ENCODE peak calls at places on chromosome 7, in five cellular contexts. One of them, this sample, is unnamed.

GRCh38 chr7:88239852-88240251 is 20.0 kb upstream of the SRI start:
- DNase-seq in H1: no peak
- DNase-seq in K562: no peak
- DNase-seq in HepG2: no peak
- DNase-seq in GM12878: no peak
- DNase-seq in this sample: no peak

GRCh38 chr7:114209968-114210367 is 204.6 kb upstream of the FOXP2 start:
- DNase-seq in H1: no peak
- DNase-seq in K562: no peak
- DNase-seq in HepG2: no peak
- DNase-seq in GM12878: no peak
- DNase-seq in this sample: no peak

GRCh38 chr7:151008511-151009323 is 15.6 kb downstream of the ATG9B start:
- DNase-seq in H1: peak; percentile 75
- DNase-seq in K562: peak; percentile 97
- DNase-seq in HepG2: peak; percentile 47
- DNase-seq in GM12878: peak; percentile 39
- DNase-seq in this sample: peak; percentile 80

GRCh38 chr7:136023134-136023869 is 46.1 kb upstream of the MTPN start:
- DNase-seq in H1: no peak
- DNase-seq in K562: no peak
- DNase-seq in HepG2: no peak
- DNase-seq in GM12878: no peak
- DNase-seq in this sample: no peak

GRCh38 chr7:34748244-34749039 is 90.4 kb downstream of the NPSR1 start:
- DNase-seq in H1: no peak
- DNase-seq in K562: no peak
- DNase-seq in HepG2: peak; percentile 99
- DNase-seq in GM12878: no peak
- DNase-seq in this sample: peak; percentile 19

GRCh38 chr7:66055321-66055956 is 20.2 kb upstream of the ASL start:
- DNase-seq in H1: no peak
- DNase-seq in K562: no peak
- DNase-seq in HepG2: no peak
- DNase-seq in GM12878: peak; percentile 41
- DNase-seq in this sample: no peak

GRCh38 chr7:116434820-116435341 is 64.7 kb upstream of the CAV2 start:
- DNase-seq in H1: no peak
- DNase-seq in K562: no peak
- DNase-seq in HepG2: no peak
- DNase-seq in GM12878: no peak
- DNase-seq in this sample: no peak

GRCh38 chr7:92797693-92798092 is 38.7 kb downstream of the CDK6 start:
- DNase-seq in H1: no peak
- DNase-seq in K562: no peak
- DNase-seq in HepG2: no peak
- DNase-seq in GM12878: no peak
- DNase-seq in this sample: no peak

GRCh38 chr7:24757799-24758275 is 573 bp upstream of the GSDME start:
- DNase-seq in H1: no peak
- DNase-seq in K562: no peak
- DNase-seq in HepG2: peak; percentile 18
- DNase-seq in GM12878: no peak
- DNase-seq in this sample: peak; percentile 33

GRCh38 chr7:128398016-128398840 is 11.6 kb downstream of the IMPDH1 start:
- DNase-seq in H1: no peak
- DNase-seq in K562: peak; percentile 73
- DNase-seq in HepG2: no peak
- DNase-seq in GM12878: no peak
- DNase-seq in this sample: peak; percentile 90

GRCh38 chr7:1809601-1810258 is 139.7 kb downstream of the ELFN1 start:
- DNase-seq in H1: no peak
- DNase-seq in K562: no peak
- DNase-seq in HepG2: no peak
- DNase-seq in GM12878: no peak
- DNase-seq in this sample: no peak

GRCh38 chr7:130461256-130461655 is 20.4 kb upstream of the CEP41 start:
- DNase-seq in H1: no peak
- DNase-seq in K562: no peak
- DNase-seq in HepG2: no peak
- DNase-seq in GM12878: no peak
- DNase-seq in this sample: no peak

GRCh38 chr7:45863715-45864114 is 9.2 kb downstream of the CCDC201 start:
- DNase-seq in H1: no peak
- DNase-seq in K562: no peak
- DNase-seq in HepG2: peak; percentile 23
- DNase-seq in GM12878: no peak
- DNase-seq in this sample: no peak

GRCh38 chr7:45573636-45574470 is at the start of gene ADCY1:
- DNase-seq in H1: no peak
- DNase-seq in K562: peak; percentile 83
- DNase-seq in HepG2: no peak
- DNase-seq in GM12878: no peak
- DNase-seq in this sample: peak; percentile 99

GRCh38 chr7:47454961-47455871 is 126.7 kb downstream of the TNS3 start:
- DNase-seq in H1: no peak
- DNase-seq in K562: no peak
- DNase-seq in HepG2: no peak
- DNase-seq in GM12878: no peak
- DNase-seq in this sample: no peak

GRCh38 chr7:90669492-90669891 is 73.4 kb downstream of the CDK14 start:
- DNase-seq in H1: no peak
- DNase-seq in K562: no peak
- DNase-seq in HepG2: no peak
- DNase-seq in GM12878: no peak
- DNase-seq in this sample: no peak

GRCh38 chr7:5424689-5425506 is 1.3 kb upstream of the TNRC18 start:
- DNase-seq in H1: no peak
- DNase-seq in K562: peak; percentile 13
- DNase-seq in HepG2: peak; percentile 70
- DNase-seq in GM12878: no peak
- DNase-seq in this sample: no peak

GRCh38 chr7:1961776-1962276 is 270.9 kb downstream of the MAD1L1 start:
- DNase-seq in H1: no peak
- DNase-seq in K562: no peak
- DNase-seq in HepG2: no peak
- DNase-seq in GM12878: peak; percentile 64
- DNase-seq in this sample: no peak

GRCh38 chr7:151387161-151388006 is 22.5 kb downstream of the WDR86 start:
- DNase-seq in H1: no peak
- DNase-seq in K562: no peak
- DNase-seq in HepG2: no peak
- DNase-seq in GM12878: no peak
- DNase-seq in this sample: no peak

GRCh38 chr7:79050592-79050991 is 402.9 kb downstream of the MAGI2 start:
- DNase-seq in H1: no peak
- DNase-seq in K562: no peak
- DNase-seq in HepG2: no peak
- DNase-seq in GM12878: no peak
- DNase-seq in this sample: no peak

GRCh38 chr7:47045169-47045568 is 536.7 kb downstream of the TNS3 start:
- DNase-seq in H1: no peak
- DNase-seq in K562: no peak
- DNase-seq in HepG2: no peak
- DNase-seq in GM12878: no peak
- DNase-seq in this sample: no peak

GRCh38 chr7:22173884-22174573 is 182.9 kb downstream of the RAPGEF5 start:
- DNase-seq in H1: no peak
- DNase-seq in K562: peak; percentile 17
- DNase-seq in HepG2: no peak
- DNase-seq in GM12878: peak; percentile 58
- DNase-seq in this sample: no peak

DNA sequence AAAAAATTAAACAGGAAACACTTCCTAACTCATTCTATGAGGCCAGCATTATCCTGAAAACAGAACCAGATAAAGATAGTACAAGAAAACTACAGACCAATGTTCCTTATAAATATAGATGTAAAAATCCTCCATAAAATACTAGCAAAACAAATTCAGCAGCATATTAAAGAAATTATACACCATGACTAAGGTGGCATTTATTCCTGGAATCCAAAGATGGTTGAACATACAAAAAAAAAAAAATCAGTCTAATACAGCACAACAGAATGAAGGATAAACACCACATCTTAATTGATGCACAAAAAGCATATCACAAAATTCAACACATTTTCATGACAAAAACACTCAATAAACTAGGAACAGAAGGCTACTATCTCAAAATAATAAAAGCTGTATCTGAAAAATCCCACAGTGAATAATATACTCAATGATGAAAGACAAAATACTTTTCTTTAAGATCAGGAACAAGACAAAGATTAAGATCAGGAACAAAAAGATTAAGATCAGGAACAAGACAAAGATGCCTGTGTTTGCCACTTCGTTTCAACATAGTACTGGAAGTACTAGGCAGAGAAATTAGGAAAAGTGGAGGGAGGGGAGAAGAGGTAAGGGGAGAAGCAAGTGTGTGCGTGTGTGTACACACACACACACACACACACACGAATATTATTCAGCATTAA is 95.6 kb downstream of the SNX13 start:
- DNase-seq in H1: no peak
- DNase-seq in K562: no peak
- DNase-seq in HepG2: no peak
- DNase-seq in GM12878: no peak
- DNase-seq in this sample: no peak
- TF ChIP-seq GABPA in H1: no peak
- TF ChIP-seq GABPA in K562: no peak
- TF ChIP-seq GABPA in HepG2: no peak
- TF ChIP-seq GABPA in GM12878: no peak
- TF ChIP-seq GABPA in this sample: no peak

GRCh38 chr7:155258233-155258575 is 39.5 kb upstream of the INSIG1 start:
- DNase-seq in H1: no peak
- DNase-seq in K562: no peak
- DNase-seq in HepG2: no peak
- DNase-seq in GM12878: no peak
- DNase-seq in this sample: no peak
- TF ChIP-seq SIN3A in H1: no peak
- TF ChIP-seq SIN3A in K562: no peak
- TF ChIP-seq SIN3A in HepG2: no peak
- TF ChIP-seq SIN3A in GM12878: no peak
- TF ChIP-seq SIN3A in this sample: no peak

DNA sequence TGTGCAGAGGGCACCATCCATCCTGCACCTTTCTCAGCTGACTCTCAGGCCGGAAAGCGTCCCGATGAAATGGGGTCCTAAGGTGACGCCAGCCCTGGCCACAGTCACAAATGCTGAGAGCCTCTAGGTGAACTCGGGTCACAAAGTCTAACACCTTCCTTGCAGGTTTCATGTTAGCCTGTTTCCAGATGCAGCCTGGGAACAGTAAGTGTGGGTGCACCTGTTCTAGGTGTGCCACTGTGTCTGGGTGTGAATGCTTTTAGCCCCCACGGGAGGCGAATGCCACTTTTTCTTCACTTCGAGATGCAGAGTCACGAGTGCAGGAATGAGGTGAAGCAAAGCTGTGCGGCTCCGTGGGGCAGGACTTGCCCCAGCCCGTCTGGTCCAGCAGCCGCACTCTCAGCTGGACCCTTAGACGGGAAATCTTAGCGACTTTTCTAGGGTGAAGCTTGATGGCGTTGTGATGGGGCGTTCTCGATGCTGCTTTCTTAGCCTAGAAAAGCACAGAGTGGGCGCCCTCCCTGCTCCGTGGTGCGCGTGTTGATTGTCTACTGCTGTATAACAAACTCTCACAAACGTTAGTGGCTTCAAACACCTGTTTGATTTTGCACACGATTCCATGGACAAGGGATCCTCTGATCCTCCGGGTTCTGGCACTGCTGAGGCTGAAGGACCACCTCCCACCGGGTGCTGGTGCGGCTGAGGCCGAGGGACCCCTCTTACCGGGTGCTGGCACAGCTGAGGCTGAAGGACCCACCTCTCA is 13.6 kb upstream of the VIPR2 start:
- DNase-seq in H1: no peak
- DNase-seq in K562: no peak
- DNase-seq in HepG2: no peak
- DNase-seq in GM12878: no peak
- DNase-seq in this sample: peak; percentile 23
- TF ChIP-seq GABPA in H1: no peak
- TF ChIP-seq GABPA in K562: no peak
- TF ChIP-seq GABPA in HepG2: no peak
- TF ChIP-seq GABPA in GM12878: no peak
- TF ChIP-seq GABPA in this sample: no peak

GRCh38 chr7:95867309-95867708 is 95.0 kb downstream of the DYNC1I1 start:
- DNase-seq in H1: no peak
- DNase-seq in K562: no peak
- DNase-seq in HepG2: no peak
- DNase-seq in GM12878: no peak
- DNase-seq in this sample: no peak

GRCh38 chr7:95871896-95872295 is 99.5 kb downstream of the DYNC1I1 start:
- DNase-seq in H1: no peak
- DNase-seq in K562: no peak
- DNase-seq in HepG2: no peak
- DNase-seq in GM12878: no peak
- DNase-seq in this sample: no peak

GRCh38 chr7:95874129-95874528 is 101.8 kb downstream of the DYNC1I1 start:
- DNase-seq in H1: no peak
- DNase-seq in K562: no peak
- DNase-seq in HepG2: no peak
- DNase-seq in GM12878: no peak
- DNase-seq in this sample: no peak

GRCh38 chr7:95874541-95875265 is 102.3 kb downstream of the DYNC1I1 start:
- DNase-seq in H1: no peak
- DNase-seq in K562: no peak
- DNase-seq in HepG2: no peak
- DNase-seq in GM12878: no peak
- DNase-seq in this sample: no peak

GRCh38 chr7:95871078-95871848 is 98.9 kb downstream of the DYNC1I1 start:
- DNase-seq in H1: no peak
- DNase-seq in K562: peak; percentile 49
- DNase-seq in HepG2: peak; percentile 43
- DNase-seq in GM12878: no peak
- DNase-seq in this sample: peak; percentile 67
- TF ChIP-seq SIN3A in H1: no peak
- TF ChIP-seq SIN3A in K562: no peak
- TF ChIP-seq SIN3A in HepG2: no peak
- TF ChIP-seq SIN3A in GM12878: no peak
- TF ChIP-seq SIN3A in this sample: no peak

DNA sequence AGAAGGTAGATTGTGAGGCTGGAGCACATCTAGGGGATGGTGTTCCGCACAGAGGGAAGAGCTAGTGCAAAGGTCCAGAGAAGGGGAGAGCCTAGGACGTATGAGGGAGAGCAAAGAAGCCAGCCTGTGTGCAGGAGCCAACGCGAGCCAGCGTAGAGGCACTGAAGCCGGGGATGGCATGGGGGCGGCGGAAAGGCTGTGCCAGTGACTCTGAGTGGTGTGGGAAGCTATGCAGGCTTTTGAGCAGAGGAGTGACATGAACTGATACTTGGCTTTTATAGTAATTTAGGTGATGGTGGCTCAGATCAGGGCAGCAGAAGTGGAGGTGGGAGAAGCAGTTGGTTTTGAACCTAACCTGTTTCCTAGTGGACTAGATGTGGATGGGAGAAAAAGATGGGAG is 65.8 kb downstream of the ATXN7L1 start:
- DNase-seq in H1: no peak
- DNase-seq in K562: no peak
- DNase-seq in HepG2: no peak
- DNase-seq in GM12878: no peak
- DNase-seq in this sample: no peak
- TF ChIP-seq GABPA in H1: no peak
- TF ChIP-seq GABPA in K562: no peak
- TF ChIP-seq GABPA in HepG2: no peak
- TF ChIP-seq GABPA in GM12878: no peak
- TF ChIP-seq GABPA in this sample: no peak